ENCODE peak calls at places on chromosome 21, in nine cellular contexts. N, O, Q, U, S, B, F, V and K are unnamed samples.

GRCh38 chr21:45253180-45253579 is 34.5 kb downstream of the POFUT2 start:
- DNase-seq in S (no peak), B (no peak), N (no peak), U (no peak), Q (no peak), V (peak), F (no peak), O (no peak), K (no peak)

GRCh38 chr21:31731112-31731801 is 661 bp downstream of the SCAF4 start:
- DNase-seq in V (peak), B (no peak), F (peak), O (peak), U (peak), Q (no peak), S (no peak), N (peak), K (peak)

GRCh38 chr21:38920631-38921398 is 115.1 kb downstream of the ETS2 start:
- DNase-seq in O (no peak), V (peak), S (no peak), U (no peak), B (no peak), F (no peak), Q (no peak), N (no peak), K (no peak)

GRCh38 chr21:42562816-42563215 is 49.2 kb downstream of the SLC37A1 start:
- DNase-seq in N (no peak), S (no peak), U (no peak), O (no peak), Q (no peak), F (no peak), B (no peak), V (no peak), K (no peak)

GRCh38 chr21:44834951-44835646 is 17.2 kb upstream of the SUMO3 start:
- DNase-seq in B (no peak), F (no peak), Q (no peak), O (no peak), N (no peak), U (no peak), S (no peak), V (no peak), K (no peak)

GRCh38 chr21:43723648-43724047 is 4.7 kb downstream of the PDXK start:
- DNase-seq in O (no peak), F (no peak), N (no peak), V (no peak), B (no peak), U (no peak), S (no peak), Q (no peak), K (no peak)

GRCh38 chr21:39968010-39968409 is 100.8 kb downstream of the PCP4 start:
- DNase-seq in F (no peak), V (no peak), B (no peak), N (no peak), O (no peak), S (no peak), Q (no peak), U (no peak), K (no peak)

GRCh38 chr21:33655591-33656221 is 13.4 kb downstream of the ITSN1 start:
- DNase-seq in N (no peak), U (no peak), B (no peak), O (no peak), V (peak), S (no peak), F (no peak), Q (peak), K (no peak)

GRCh38 chr21:44962481-44962966 is 22.7 kb downstream of the SLX9 start:
- DNase-seq in O (no peak), N (no peak), V (peak), Q (peak), F (no peak), U (no peak), B (no peak), S (no peak), K (no peak)

GRCh38 chr21:46122758-46123683 is 25.1 kb downstream of the COL6A2 start:
- DNase-seq in F (no peak), O (no peak), Q (no peak), V (no peak), U (no peak), B (no peak), N (no peak), S (peak), K (no peak)

GRCh38 chr21:45055861-45056260 is 18.5 kb upstream of the ADARB1 start:
- DNase-seq in B (no peak), O (no peak), V (no peak), S (no peak), F (no peak), U (no peak), N (no peak), Q (no peak), K (no peak)

GRCh38 chr21:38683222-38683621 is 122.5 kb upstream of the ETS2 start:
- DNase-seq in B (no peak), S (no peak), Q (no peak), O (no peak), U (no peak), F (no peak), V (peak), N (no peak), K (no peak)

GRCh38 chr21:46172863-46173528 is 11.3 kb downstream of the SPATC1L start:
- DNase-seq in S (no peak), O (no peak), B (no peak), Q (no peak), U (no peak), F (no peak), N (no peak), V (no peak), K (peak)

GRCh38 chr21:27108228-27108627 is 141.3 kb upstream of the ADAMTS5 start:
- DNase-seq in S (no peak), N (no peak), F (no peak), Q (peak), O (no peak), B (no peak), U (no peak), V (peak), K (no peak)

GRCh38 chr21:45982256-45982757 is 737 bp downstream of the COL6A1 start:
- DNase-seq in V (peak), N (no peak), O (no peak), Q (no peak), F (no peak), S (no peak), B (no peak), U (peak), K (no peak)

GRCh38 chr21:42409366-42409765 is 5.7 kb downstream of the UBASH3A start:
- DNase-seq in O (no peak), F (no peak), U (no peak), Q (no peak), N (no peak), B (no peak), V (no peak), S (no peak), K (no peak)

GRCh38 chr21:19993186-19993711 is 1005.0 kb upstream of the NCAM2 start:
- DNase-seq in F (no peak), U (no peak), B (no peak), Q (no peak), N (no peak), S (no peak), V (peak), O (no peak), K (no peak)

GRCh38 chr21:46413365-46413696 is 45.4 kb upstream of the DIP2A start:
- DNase-seq in Q (no peak), V (no peak), B (no peak), O (no peak), F (no peak), U (no peak), S (no peak), N (no peak), K (no peak)

GRCh38 chr21:28099296-28099695 is 893.4 kb downstream of the LTN1 start:
- DNase-seq in Q (no peak), S (no peak), N (no peak), B (no peak), F (no peak), U (no peak), O (no peak), V (peak), K (no peak)

GRCh38 chr21:14911351-14911750 is 153.4 kb downstream of the NRIP1 start:
- DNase-seq in O (no peak), F (no peak), V (no peak), N (no peak), S (no peak), U (no peak), Q (no peak), B (no peak), K (no peak)

GRCh38 chr21:36188081-36188681 is 31.6 kb downstream of the DOP1B start:
- DNase-seq in N (no peak), F (no peak), Q (no peak), U (no peak), B (peak), O (peak), S (no peak), V (no peak), K (no peak)